ENCODE peak calls at places on chromosomes 11 and 22, in five cellular contexts. C is Daoy, Q is GDM1, S is dermis blood vessel endothelial cell, M is tibial artery. D is an unnamed sample.

GRCh38 chr22:42321908-42322561 is 51.6 kb upstream of the TCF20 start:
- DNase-seq in Q (no peak), C (no peak), S (no peak), M (no peak), D (no peak)

GRCh38 chr11:8070417-8071101 is 10.5 kb upstream of the TUB start:
- DNase-seq in S (peak; percentile 57), C (no peak), M (no peak), Q (no peak), D (no peak)

GRCh38 chr22:33180371-33180770 is 122.2 kb upstream of the SYN3 start:
- DNase-seq in M (no peak), Q (no peak), C (no peak), S (no peak), D (no peak)

GRCh38 chr11:62552931-62553838 is 6.6 kb upstream of the AHNAK start:
- DNase-seq in M (peak; percentile 96), Q (peak; percentile 66), C (peak; percentile 96), S (peak; percentile 94), D (peak; percentile 89)

GRCh38 chr11:130650456-130651068 is 202.1 kb downstream of the ADAMTS15 start:
- DNase-seq in M (no peak), Q (no peak), C (no peak), S (no peak), D (no peak)

GRCh38 chr22:37100589-37101127 is 8.9 kb downstream of the TMPRSS6 start:
- DNase-seq in C (no peak), M (no peak), S (no peak), Q (no peak), D (no peak)

GRCh38 chr11:9701799-9702198 is 37.9 kb downstream of the SWAP70 start:
- DNase-seq in C (no peak), Q (no peak), M (no peak), S (peak; percentile 31), D (no peak)

GRCh38 chr22:45537734-45538181 is 35.1 kb downstream of the FBLN1 start:
- DNase-seq in S (no peak), Q (no peak), C (peak; percentile 90), M (peak; percentile 93), D (peak; percentile 92)

GRCh38 chr22:37133304-37134018 is 16.3 kb downstream of the IL2RB start:
- DNase-seq in Q (no peak), M (no peak), S (no peak), C (peak; percentile 44), D (no peak)

GRCh38 chr11:65423516-65424199 is 1.1 kb downstream of the NEAT1 start:
- DNase-seq in S (peak; percentile 26), C (no peak), Q (no peak), M (peak; percentile 67), D (no peak)

GRCh38 chr11:119666463-119667131 is 62.4 kb downstream of the NECTIN1 start:
- DNase-seq in C (peak; percentile 68), M (peak; percentile 83), S (peak; percentile 86), Q (peak; percentile 31), D (peak; percentile 71)

GRCh38 chr22:43007519-43008102 is 7.3 kb downstream of the PACSIN2 start:
- DNase-seq in Q (peak; percentile 40), C (peak; percentile 71), M (no peak), S (peak; percentile 50), D (no peak)

GRCh38 chr22:23836281-23836680 is 2.5 kb downstream of the DERL3 start:
- DNase-seq in C (no peak), M (peak; percentile 42), S (no peak), Q (no peak), D (no peak)

GRCh38 chr22:43996170-43996980 is 27.7 kb upstream of the PARVB start:
- DNase-seq in S (peak; percentile 81), C (no peak), Q (peak; percentile 68), M (peak; percentile 72), D (peak; percentile 83)

GRCh38 chr11:117473692-117474091 is 146.0 kb downstream of the CEP164 start:
- DNase-seq in M (no peak), S (no peak), Q (no peak), C (no peak), D (no peak)

GRCh38 chr22:46045459-46046298 is 68.7 kb upstream of the WNT7B start:
- DNase-seq in S (no peak), Q (no peak), C (no peak), M (peak; percentile 93), D (no peak)

GRCh38 chr22:43136255-43136654 is 6.9 kb downstream of the MCAT start:
- DNase-seq in Q (peak; percentile 13), M (no peak), C (peak; percentile 50), S (peak; percentile 76), D (no peak)

GRCh38 chr22:27654536-27655445 is 146.8 kb downstream of the MN1 start:
- DNase-seq in Q (no peak), C (no peak), M (no peak), S (no peak), D (no peak)

GRCh38 chr11:43693069-43693468 is 12.5 kb downstream of the HSD17B12 start:
- DNase-seq in S (no peak), C (no peak), M (no peak), Q (no peak), D (no peak)

GRCh38 chr11:10674440-10674855 is 19.1 kb downstream of the IRAG1 start:
- DNase-seq in Q (peak; percentile 19), M (peak; percentile 89), C (no peak), S (no peak), D (no peak)

GRCh38 chr11:102794382-102794781 is 3.6 kb downstream of the MMP1 start:
- DNase-seq in Q (no peak), S (peak; percentile 82), C (peak; percentile 59), M (no peak), D (no peak)

GRCh38 chr11:115521874-115522273 is 17.7 kb upstream of the CADM1 start:
- DNase-seq in S (no peak), C (no peak), M (no peak), Q (no peak), D (no peak)

GRCh38 chr22:48602805-48603518 is 1224.7 kb downstream of the BRD1 start:
- DNase-seq in C (no peak), S (no peak), M (no peak), Q (no peak), D (no peak)

GRCh38 chr11:2515401-2516275 is 70.8 kb downstream of the KCNQ1 start:
- DNase-seq in Q (no peak), C (peak; percentile 0), M (peak; percentile 52), S (no peak), D (no peak)

GRCh38 chr11:125072210-125072960 is 9.3 kb downstream of the SLC37A2 start:
- DNase-seq in Q (no peak), M (no peak), S (no peak), C (no peak), D (no peak)

GRCh38 chr11:107042748-107043147 is 24.5 kb upstream of the GUCY1A2 start:
- DNase-seq in C (peak; percentile 22), S (no peak), Q (no peak), M (no peak), D (no peak)

GRCh38 chr11:69006816-69007215 is 6.2 kb downstream of the MRGPRF start:
- DNase-seq in C (no peak), Q (no peak), S (no peak), M (no peak), D (peak; percentile 33)

GRCh38 chr11:69137148-69137844 is 18.4 kb upstream of the SMIM38 start:
- DNase-seq in M (peak; percentile 46), S (no peak), C (no peak), Q (no peak), D (no peak)

GRCh38 chr22:38016182-38017078 is 32.1 kb upstream of the SOX10 start:
- DNase-seq in S (peak; percentile 66), Q (no peak), M (no peak), C (no peak), D (peak; percentile 77)

GRCh38 chr11:45864041-45864440 is 16.8 kb downstream of the CRY2 start:
- DNase-seq in Q (no peak), C (no peak), S (peak; percentile 47), M (no peak), D (no peak)

GRCh38 chr11:41499429-41499828 is 40.0 kb upstream of the LRRC4C start:
- DNase-seq in C (no peak), S (no peak), Q (no peak), M (no peak), D (no peak)

GRCh38 chr11:70111269-70112016 is 33.3 kb downstream of the ANO1 start:
- DNase-seq in Q (no peak), M (no peak), S (no peak), C (peak; percentile 90), D (no peak)

GRCh38 chr11:70934999-70935768 is 317.2 kb downstream of the SHANK2 start:
- DNase-seq in S (no peak), C (no peak), Q (no peak), M (no peak), D (no peak)